ENCODE peak calls at places on chromosome 3, in six cellular contexts. D, H, I, V, B and C are unnamed samples.

GRCh38 chr3:61452536-61452991 is 108.8 kb upstream of the PTPRG start:
- DNase-seq in D (peak), H (no peak), I (no peak), V (no peak), B (no peak), C (no peak)

GRCh38 chr3:179166561-179167201 is 18.5 kb downstream of the PIK3CA start:
- DNase-seq in D (no peak), H (no peak), I (no peak), V (no peak), B (no peak), C (no peak)

GRCh38 chr3:185089343-185089742 is 63.5 kb downstream of the C3orf70 start:
- DNase-seq in D (no peak), H (no peak), I (peak), V (no peak), B (no peak), C (no peak)

GRCh38 chr3:145219355-145220196 is 941.4 kb downstream of the PLOD2 start:
- DNase-seq in D (no peak), H (no peak), I (no peak), V (no peak), B (no peak), C (peak)

GRCh38 chr3:165206454-165207266 is 10.5 kb upstream of the SLITRK3 start:
- DNase-seq in D (peak), H (no peak), I (peak), V (peak), B (peak), C (peak)

GRCh38 chr3:59064276-59064675 is 14.5 kb upstream of the CFAP20DC start:
- DNase-seq in D (no peak), H (no peak), I (no peak), V (no peak), B (no peak), C (peak)

GRCh38 chr3:193933451-193933850 is 202.5 kb upstream of the HES1 start:
- DNase-seq in D (no peak), H (no peak), I (no peak), V (no peak), B (no peak), C (no peak)

GRCh38 chr3:45249391-45249790 is 23.3 kb upstream of the TMEM158 start:
- DNase-seq in D (no peak), H (no peak), I (no peak), V (no peak), B (no peak), C (no peak)

GRCh38 chr3:194315965-194316361 is 35.2 kb downstream of the CPN2 start:
- DNase-seq in D (peak), H (no peak), I (peak), V (no peak), B (no peak), C (no peak)

GRCh38 chr3:157438371-157438735 is 1.7 kb downstream of the PTX3 start:
- DNase-seq in D (no peak), H (no peak), I (peak), V (no peak), B (no peak), C (peak)

GRCh38 chr3:45154641-45155147 is 8.5 kb upstream of the CDCP1 start:
- DNase-seq in D (peak), H (no peak), I (no peak), V (no peak), B (peak), C (no peak)

GRCh38 chr3:15723624-15723884 is 74.2 kb downstream of the ANKRD28 start:
- DNase-seq in D (no peak), H (no peak), I (no peak), V (no peak), B (no peak), C (no peak)

GRCh38 chr3:127964053-127964452 is 49.0 kb downstream of the KBTBD12 start:
- DNase-seq in D (no peak), H (no peak), I (peak), V (no peak), B (no peak), C (no peak)

GRCh38 chr3:45793482-45794176 is 2.7 kb downstream of the SLC6A20 start:
- DNase-seq in D (no peak), H (no peak), I (no peak), V (no peak), B (no peak), C (no peak)

GRCh38 chr3:42071720-42072582 is 19.2 kb upstream of the TRAK1 start:
- DNase-seq in D (peak), H (no peak), I (peak), V (no peak), B (peak), C (peak)

GRCh38 chr3:15796771-15797599 is 794 bp downstream of the ANKRD28 start:
- DNase-seq in D (peak), H (no peak), I (peak), V (peak), B (no peak), C (peak)

GRCh38 chr3:4601926-4602325 is 108.8 kb downstream of the ITPR1 start:
- DNase-seq in D (no peak), H (no peak), I (peak), V (no peak), B (no peak), C (no peak)

GRCh38 chr3:54999159-54999558 is 71.3 kb upstream of the LRTM1 start:
- DNase-seq in D (peak), H (no peak), I (peak), V (no peak), B (no peak), C (no peak)

GRCh38 chr3:70824078-70824477 is 511.6 kb upstream of the MDFIC2 start:
- DNase-seq in D (no peak), H (no peak), I (peak), V (no peak), B (no peak), C (no peak)

GRCh38 chr3:140466535-140466934 is 211.3 kb upstream of the TRIM42 start:
- DNase-seq in D (no peak), H (no peak), I (no peak), V (no peak), B (no peak), C (no peak)

GRCh38 chr3:184234671-184235380 is 5.4 kb downstream of the VWA5B2 start:
- DNase-seq in D (no peak), H (no peak), I (no peak), V (no peak), B (no peak), C (no peak)

GRCh38 chr3:49120096-49120437 is 556 bp downstream of the USP19 start:
- DNase-seq in D (no peak), H (no peak), I (no peak), V (no peak), B (no peak), C (no peak)

GRCh38 chr3:123489400-123490004 is 40.6 kb upstream of the ADCY5 start:
- DNase-seq in D (peak), H (no peak), I (peak), V (peak), B (no peak), C (peak)

GRCh38 chr3:188581365-188581764 is 427.4 kb downstream of the LPP start:
- DNase-seq in D (no peak), H (no peak), I (no peak), V (no peak), B (no peak), C (no peak)

GRCh38 chr3:128112406-128112968 is 11.1 kb downstream of the RUVBL1 start:
- DNase-seq in D (peak), H (peak), I (peak), V (no peak), B (no peak), C (no peak)

GRCh38 chr3:119831022-119831421 is 49.1 kb downstream of the NR1I2 start:
- DNase-seq in D (no peak), H (no peak), I (peak), V (no peak), B (no peak), C (no peak)

GRCh38 chr3:161273589-161274218 is 52.6 kb downstream of the NMD3 start:
- DNase-seq in D (no peak), H (no peak), I (peak), V (peak), B (no peak), C (no peak)

GRCh38 chr3:53016236-53016635 is 29.6 kb downstream of the SFMBT1 start:
- DNase-seq in D (no peak), H (no peak), I (peak), V (no peak), B (no peak), C (no peak)

GRCh38 chr3:59549972-59550371 is 500.1 kb upstream of the CFAP20DC start:
- DNase-seq in D (no peak), H (no peak), I (no peak), V (no peak), B (no peak), C (no peak)

GRCh38 chr3:100254168-100254777 is 6.5 kb upstream of the TBC1D23 start:
- DNase-seq in D (peak), H (no peak), I (peak), V (peak), B (no peak), C (peak)

GRCh38 chr3:119099785-119100184 is 46.2 kb upstream of the TEX55 start:
- DNase-seq in D (no peak), H (no peak), I (peak), V (no peak), B (no peak), C (no peak)

GRCh38 chr3:195893916-195894315 is 14.4 kb downstream of the TNK2 start:
- DNase-seq in D (no peak), H (no peak), I (no peak), V (no peak), B (no peak), C (no peak)

GRCh38 chr3:195893516-195893915 is 14.8 kb downstream of the TNK2 start:
- DNase-seq in D (no peak), H (no peak), I (no peak), V (no peak), B (no peak), C (no peak)

GRCh38 chr3:195895900-195896360 is 12.4 kb downstream of the TNK2 start:
- DNase-seq in D (no peak), H (no peak), I (no peak), V (peak), B (peak), C (peak)

GRCh38 chr3:195896361-195897080 is 11.8 kb downstream of the TNK2 start:
- DNase-seq in D (no peak), H (no peak), I (peak), V (no peak), B (no peak), C (peak)

DNA sequence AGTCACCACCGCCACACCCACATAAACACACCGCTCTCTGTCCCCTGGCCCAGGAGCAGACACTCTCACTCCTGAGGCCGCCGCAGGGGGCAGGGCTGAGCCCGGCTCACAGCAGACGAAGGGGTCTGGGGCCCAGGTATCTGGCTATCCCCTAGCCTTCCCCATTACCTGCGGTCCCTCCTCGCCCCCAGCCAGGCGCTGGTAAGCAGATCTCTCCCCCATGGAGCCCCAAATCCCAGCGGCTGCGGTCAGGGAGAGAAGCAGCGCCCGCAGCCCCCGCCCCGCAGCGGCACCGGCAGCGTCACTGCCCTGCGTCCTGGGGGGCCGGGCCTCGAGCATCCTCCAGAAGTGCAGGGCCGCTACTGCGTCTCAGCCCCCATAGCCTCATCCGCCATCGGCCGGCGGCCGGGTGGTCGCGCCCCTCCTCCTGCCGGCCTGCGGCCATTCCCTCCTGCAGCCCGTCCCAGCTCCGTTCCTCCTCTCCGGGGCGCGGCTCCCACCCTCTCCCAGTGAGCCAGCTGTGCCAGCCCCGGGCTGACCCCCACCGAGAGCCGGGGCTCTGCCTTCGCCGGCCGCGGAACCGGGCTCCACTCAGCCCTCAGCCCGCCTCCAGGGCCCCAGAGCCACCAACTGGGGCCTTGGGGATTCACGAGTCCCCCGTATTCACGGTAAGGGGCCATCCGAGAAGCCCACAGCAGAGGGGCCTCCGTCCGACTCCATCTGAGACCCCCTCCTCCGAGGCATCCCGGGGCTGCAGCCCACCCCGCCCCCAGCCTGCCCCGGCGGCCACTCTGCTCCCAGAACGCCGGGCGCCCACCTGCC is 13.1 kb downstream of the TNK2 start:
- DNase-seq in D (no peak), H (no peak), I (no peak), V (peak), B (peak), C (peak)
- TF ChIP-seq CTCF in D (peak), H (peak), I (no peak), V (no peak), B (no peak), C (peak)

GRCh38 chr3:181935915-181936314 is 224.2 kb downstream of the SOX2 start:
- DNase-seq in D (no peak), H (no peak), I (no peak), V (no peak), B (no peak), C (no peak)
- TF ChIP-seq CTCF in D (no peak), H (peak), I (no peak), V (no peak), B (no peak), C (no peak)

DNA sequence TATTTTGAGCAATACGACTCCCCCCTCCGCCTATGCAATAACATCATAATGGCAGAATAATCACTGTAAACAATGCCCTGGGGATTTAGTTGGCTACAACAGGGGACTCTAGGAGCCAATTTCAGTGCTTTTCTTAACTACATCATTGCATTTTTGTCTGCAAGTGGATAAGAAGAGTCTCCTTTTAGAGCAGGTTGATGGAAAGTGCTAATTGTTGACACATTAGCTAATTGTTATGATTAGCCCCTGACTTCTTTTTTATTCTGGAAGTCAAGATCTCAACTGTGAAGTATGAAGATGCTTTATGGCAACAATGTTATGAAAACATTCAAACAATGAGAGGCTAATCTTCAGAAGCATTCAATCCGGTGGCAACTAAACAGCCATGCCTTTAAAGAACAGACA is 121.2 kb downstream of the MECOM start:
- DNase-seq in D (no peak), H (no peak), I (peak), V (no peak), B (no peak), C (no peak)
- TF ChIP-seq CTCF in D (no peak), H (no peak), I (no peak), V (no peak), B (no peak), C (no peak)

GRCh38 chr3:8755097-8755496 is 14.3 kb downstream of the OXTR start:
- DNase-seq in D (no peak), H (no peak), I (no peak), V (no peak), B (no peak), C (no peak)

GRCh38 chr3:8752832-8753231 is 16.6 kb downstream of the OXTR start:
- DNase-seq in D (no peak), H (no peak), I (no peak), V (no peak), B (no peak), C (no peak)

GRCh38 chr3:8756671-8757070 is 12.7 kb downstream of the OXTR start:
- DNase-seq in D (no peak), H (no peak), I (no peak), V (no peak), B (no peak), C (no peak)

GRCh38 chr3:8757551-8758518 is 11.6 kb downstream of the OXTR start:
- DNase-seq in D (peak), H (no peak), I (peak), V (no peak), B (no peak), C (no peak)

DNA sequence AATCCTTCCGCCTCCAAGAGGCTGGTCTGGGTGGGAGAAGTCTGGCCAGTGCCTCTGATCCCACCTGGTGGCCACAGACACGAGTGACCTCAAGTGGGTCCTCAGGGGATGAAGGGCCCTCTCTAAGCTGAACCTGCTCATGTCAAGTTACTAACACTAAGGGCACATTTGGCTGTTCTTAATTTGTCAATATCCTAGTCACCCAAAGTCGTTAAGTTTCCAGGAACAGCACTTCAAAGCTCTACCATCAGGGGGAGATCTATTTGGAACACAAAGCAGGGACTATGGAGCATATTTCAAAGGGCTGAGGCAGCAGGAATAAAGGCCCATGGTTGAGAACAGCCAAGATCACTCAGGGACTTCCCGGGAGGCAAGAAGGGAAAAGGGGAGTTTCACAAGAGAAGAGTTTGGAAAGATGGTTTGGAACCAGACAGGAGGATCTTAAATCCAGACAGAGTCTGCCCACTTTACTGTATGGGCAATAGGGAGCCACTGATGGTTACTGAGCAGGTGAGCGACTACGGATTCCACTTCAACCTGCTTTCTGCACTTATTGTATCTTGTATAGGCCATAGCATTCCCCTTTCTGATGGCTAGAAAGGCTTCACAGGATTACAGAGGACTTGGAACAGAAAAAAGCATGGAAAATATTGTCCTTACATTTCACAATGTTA is 13.7 kb downstream of the OXTR start:
- DNase-seq in D (no peak), H (no peak), I (peak), V (no peak), B (no peak), C (peak)
- TF ChIP-seq CTCF in D (no peak), H (peak), I (peak), V (peak), B (no peak), C (peak)